ENCODE peak calls at places on chromosomes 5 and 9, in nine cellular contexts. P, B, T, V, S, D, U, C and Y are unnamed samples.
A peak's percentile ranks its signal among the peaks of the same experiment; 100 is the strongest.

GRCh38 chr9:80698725-80699124 is 990.6 kb downstream of the TLE1 start:
- DNase-seq in P (no peak), B (no peak), T (no peak), V (no peak), S (no peak), D (no peak), U (no peak), C (no peak), Y (no peak)

GRCh38 chr5:93585054-93585751 is 2.2 kb downstream of the NR2F1 start:
- DNase-seq in P (no peak), B (no peak), T (peak; percentile 65), V (no peak), S (no peak), D (no peak), U (no peak), C (no peak), Y (no peak)

GRCh38 chr5:9207820-9208418 is 338.0 kb downstream of the SEMA5A start:
- DNase-seq in P (peak; percentile 55), B (no peak), T (no peak), V (peak; percentile 3), S (no peak), D (no peak), U (no peak), C (no peak), Y (no peak)

GRCh38 chr5:143355710-143356109 is 47.8 kb downstream of the NR3C1 start:
- DNase-seq in P (peak; percentile 9), B (peak; percentile 65), T (no peak), V (peak; percentile 84), S (no peak), D (peak; percentile 85), U (no peak), C (peak; percentile 87), Y (peak; percentile 63)

GRCh38 chr5:101942321-101942882 is 353.7 kb downstream of the SLCO4C1 start:
- DNase-seq in P (peak; percentile 55), B (no peak), T (peak; percentile 45), V (peak; percentile 27), S (no peak), D (no peak), U (no peak), C (no peak), Y (no peak)

GRCh38 chr9:6686396-6686795 is 40.9 kb upstream of the GLDC start:
- DNase-seq in P (no peak), B (no peak), T (no peak), V (no peak), S (no peak), D (no peak), U (no peak), C (peak; percentile 23), Y (no peak)

GRCh38 chr5:107218457-107219193 is 452.1 kb downstream of the EFNA5 start:
- DNase-seq in P (no peak), B (no peak), T (no peak), V (no peak), S (no peak), D (no peak), U (no peak), C (no peak), Y (no peak)

GRCh38 chr5:137622850-137623249 is 113.0 kb downstream of the KLHL3 start:
- DNase-seq in P (no peak), B (no peak), T (no peak), V (no peak), S (peak; percentile 53), D (no peak), U (peak; percentile 92), C (peak; percentile 78), Y (peak; percentile 87)

GRCh38 chr9:120411862-120412424 is 168.0 kb downstream of the CDK5RAP2 start:
- DNase-seq in P (no peak), B (no peak), T (no peak), V (no peak), S (no peak), D (no peak), U (no peak), C (no peak), Y (no peak)

GRCh38 chr5:113031557-113031956 is 55.0 kb downstream of the DCP2 start:
- DNase-seq in P (no peak), B (no peak), T (no peak), V (no peak), S (no peak), D (no peak), U (no peak), C (no peak), Y (no peak)

GRCh38 chr5:45521067-45521466 is 175.1 kb downstream of the HCN1 start:
- DNase-seq in P (peak; percentile 71), B (no peak), T (peak; percentile 52), V (peak; percentile 62), S (no peak), D (no peak), U (no peak), C (peak; percentile 34), Y (no peak)

GRCh38 chr9:36407122-36407723 is 7.2 kb upstream of the RNF38 start:
- DNase-seq in P (peak; percentile 78), B (no peak), T (peak; percentile 67), V (peak; percentile 50), S (no peak), D (no peak), U (no peak), C (peak; percentile 28), Y (peak; percentile 62)

GRCh38 chr9:37292896-37293295 is 129.6 kb upstream of the GRHPR start:
- DNase-seq in P (no peak), B (no peak), T (no peak), V (no peak), S (no peak), D (no peak), U (no peak), C (no peak), Y (no peak)

GRCh38 chr9:758147-758546 is 83.3 kb upstream of the DMRT1 start:
- DNase-seq in P (no peak), B (no peak), T (no peak), V (no peak), S (no peak), D (no peak), U (no peak), C (no peak), Y (peak; percentile 42)

GRCh38 chr9:116547729-116548426 is 139.2 kb upstream of the TRIM32 start:
- DNase-seq in P (no peak), B (no peak), T (no peak), V (no peak), S (peak; percentile 4), D (no peak), U (no peak), C (no peak), Y (no peak)

GRCh38 chr5:761854-762685 is 22.5 kb downstream of the ZDHHC11B start:
- DNase-seq in P (no peak), B (peak; percentile 54), T (peak; percentile 32), V (no peak), S (no peak), D (no peak), U (peak; percentile 84), C (no peak), Y (peak; percentile 67)

GRCh38 chr5:102536323-102536928 is 37.6 kb upstream of the SLCO6A1 start:
- DNase-seq in P (no peak), B (no peak), T (no peak), V (peak; percentile 7), S (no peak), D (no peak), U (no peak), C (no peak), Y (no peak)

GRCh38 chr9:76654051-76654461 is 110.2 kb upstream of the PCA3 start:
- DNase-seq in P (no peak), B (no peak), T (no peak), V (no peak), S (no peak), D (no peak), U (no peak), C (no peak), Y (no peak)

GRCh38 chr9:4820172-4820571 is 27.4 kb downstream of the RCL1 start:
- DNase-seq in P (no peak), B (no peak), T (no peak), V (no peak), S (no peak), D (no peak), U (no peak), C (no peak), Y (no peak)

GRCh38 chr5:141199359-141200235 is at the start of gene PCDHB11:
- DNase-seq in P (peak; percentile 34), B (no peak), T (no peak), V (no peak), S (no peak), D (no peak), U (no peak), C (no peak), Y (no peak)

GRCh38 chr9:7402704-7403389 is 396.7 kb downstream of the DMAC1 start:
- DNase-seq in P (no peak), B (no peak), T (no peak), V (no peak), S (no peak), D (no peak), U (no peak), C (no peak), Y (no peak)

GRCh38 chr9:14768561-14769234 is 46.2 kb upstream of the CER1 start:
- DNase-seq in P (peak; percentile 59), B (no peak), T (no peak), V (peak; percentile 42), S (no peak), D (peak; percentile 21), U (no peak), C (no peak), Y (no peak)

GRCh38 chr9:77588319-77588937 is 59.7 kb downstream of the GNA14 start:
- DNase-seq in P (peak; percentile 19), B (no peak), T (no peak), V (no peak), S (no peak), D (peak; percentile 51), U (no peak), C (no peak), Y (no peak)

GRCh38 chr5:108687599-108688220 is 60.0 kb upstream of the FER start:
- DNase-seq in P (no peak), B (no peak), T (no peak), V (no peak), S (no peak), D (no peak), U (no peak), C (no peak), Y (no peak)
- H3K27ac ChIP-seq in P (no peak overlapping the region), B (no peak overlapping the region), T (no peak overlapping the region), V (no peak overlapping the region), S (no peak overlapping the region), D (no peak overlapping the region), U (no peak overlapping the region), C (no peak overlapping the region), Y (no peak overlapping the region)

GRCh38 chr9:134395727-134396257 is 69.5 kb downstream of the RXRA start:
- DNase-seq in P (no peak), B (no peak), T (no peak), V (no peak), S (no peak), D (no peak), U (no peak), C (no peak), Y (no peak)
- H3K27ac ChIP-seq in P (no peak overlapping the region), B (peak overlapping the region; percentile 81), T (no peak overlapping the region), V (no peak overlapping the region), S (no peak overlapping the region), D (no peak overlapping the region), U (no peak overlapping the region), C (peak overlapping the region; percentile 81), Y (no peak overlapping the region)

GRCh38 chr5:179227578-179228311 is 117.5 kb downstream of the ADAMTS2 start:
- DNase-seq in P (no peak), B (peak; percentile 69), T (peak; percentile 39), V (no peak), S (no peak), D (no peak), U (peak; percentile 72), C (no peak), Y (no peak)
- H3K27ac ChIP-seq in P (no peak overlapping the region), B (no peak overlapping the region), T (no peak overlapping the region), V (no peak overlapping the region), S (no peak overlapping the region), D (no peak overlapping the region), U (no peak overlapping the region), C (no peak overlapping the region), Y (no peak overlapping the region)

GRCh38 chr9:31045810-31046209 is 1338.6 kb upstream of the ACO1 start:
- DNase-seq in P (no peak), B (no peak), T (no peak), V (no peak), S (no peak), D (no peak), U (no peak), C (no peak), Y (no peak)
- H3K27ac ChIP-seq in P (no peak overlapping the region), B (no peak overlapping the region), T (no peak overlapping the region), V (no peak overlapping the region), S (no peak overlapping the region), D (no peak overlapping the region), U (no peak overlapping the region), C (no peak overlapping the region), Y (no peak overlapping the region)